ENCODE peak calls at places on chromosomes 6 and 20, in nine cellular contexts. E is foreskin fibroblast; B is ascending aorta; J is stimulated activated CD4-positive, alpha-beta T cell treated with anti-CD3 and anti-CD28 coated beads, TNF-alpha, amount 100 ng/mL, for 4 hours; P is skeletal muscle cell; X is fibroblast of lung; T is RPMI7951; S is PC-3; N is A172. A is an unnamed sample.

GRCh38 chr6:165222315-165223025 is 86.9 kb downstream of the C6orf118 start:
- DNase-seq in S (peak; percentile 11), N (no peak), T (no peak), B (no peak), X (no peak), E (no peak), J (no peak), P (peak; percentile 13), A (no peak)

GRCh38 chr20:50624351-50625016 is 66.9 kb downstream of the RIPOR3 start:
- DNase-seq in B (no peak), N (no peak), P (no peak), E (no peak), J (no peak), X (no peak), S (peak; percentile 71), T (no peak), A (no peak)

GRCh38 chr20:1108437-1108920 is 9.9 kb upstream of the PSMF1 start:
- DNase-seq in P (no peak), N (peak; percentile 41), B (peak; percentile 71), E (peak; percentile 70), X (peak; percentile 8), J (no peak), T (peak; percentile 52), S (peak; percentile 64), A (peak; percentile 8)

GRCh38 chr6:6004147-6004995 is 2.4 kb downstream of the NRN1 start:
- DNase-seq in P (no peak), T (no peak), J (no peak), E (no peak), N (no peak), X (no peak), S (no peak), B (no peak), A (no peak)

GRCh38 chr6:46491789-46492547 is 719 bp upstream of the RCAN2 start:
- DNase-seq in T (peak; percentile 20), P (no peak), S (peak; percentile 13), J (no peak), B (peak; percentile 83), X (peak; percentile 3), E (peak; percentile 75), N (no peak), A (no peak)

GRCh38 chr6:129094147-129094546 is 211.2 kb downstream of the LAMA2 start:
- DNase-seq in J (no peak), S (no peak), P (no peak), N (no peak), B (no peak), E (no peak), T (peak; percentile 7), X (no peak), A (no peak)

GRCh38 chr20:18694071-18694470 is 106.2 kb downstream of the DTD1 start:
- DNase-seq in B (no peak), N (no peak), E (no peak), S (no peak), X (no peak), T (no peak), P (no peak), J (no peak), A (no peak)

GRCh38 chr20:63915471-63915870 is 20.5 kb downstream of the DNAJC5 start:
- DNase-seq in B (no peak), N (no peak), T (no peak), J (no peak), P (no peak), E (no peak), X (no peak), S (no peak), A (no peak)

GRCh38 chr20:62595491-62595890 is 46.8 kb upstream of the SLCO4A1 start:
- DNase-seq in N (peak; percentile 73), S (peak; percentile 70), B (no peak), J (no peak), X (peak; percentile 67), E (peak; percentile 85), P (no peak), T (peak; percentile 87), A (peak; percentile 13)

GRCh38 chr6:43242908-43243648 is at the start of gene TTBK1:
- DNase-seq in X (no peak), J (no peak), T (no peak), B (no peak), S (no peak), E (peak; percentile 29), N (no peak), P (no peak), A (no peak)

GRCh38 chr20:22728146-22728745 is 143.9 kb upstream of the FOXA2 start:
- DNase-seq in S (peak; percentile 8), E (no peak), J (no peak), P (no peak), X (no peak), B (no peak), N (peak; percentile 44), T (peak; percentile 71), A (no peak)

GRCh38 chr6:54737247-54737646 is 109.3 kb upstream of the FAM83B start:
- DNase-seq in X (no peak), T (peak; percentile 4), N (no peak), P (no peak), E (no peak), B (no peak), J (no peak), S (no peak), A (no peak)

GRCh38 chr20:36591854-36592641 is 13.5 kb upstream of the RAB5IF start:
- DNase-seq in X (no peak), B (no peak), E (peak; percentile 69), T (peak; percentile 68), N (peak; percentile 62), S (peak; percentile 38), J (peak; percentile 54), P (no peak), A (no peak)

GRCh38 chr6:21741221-21742109 is 147.9 kb downstream of the SOX4 start:
- DNase-seq in B (no peak), N (peak; percentile 30), J (no peak), X (peak; percentile 56), T (no peak), P (no peak), E (no peak), S (no peak), A (no peak)

GRCh38 chr6:44256291-44257006 is 879 bp downstream of the SLC35B2 start:
- DNase-seq in E (peak; percentile 41), P (no peak), S (peak; percentile 45), N (no peak), T (no peak), B (no peak), J (no peak), X (no peak), A (no peak)

GRCh38 chr20:51187318-51187717 is 164.4 kb upstream of the KCNG1 start:
- DNase-seq in T (no peak), P (no peak), B (no peak), J (no peak), E (no peak), N (no peak), S (no peak), X (no peak), A (no peak)

GRCh38 chr6:42118162-42119001 is 24.0 kb downstream of the C6orf132 start:
- DNase-seq in S (peak; percentile 90), N (peak; percentile 64), X (peak; percentile 36), P (no peak), B (no peak), E (peak; percentile 71), J (no peak), T (peak; percentile 68), A (no peak)

GRCh38 chr6:158011478-158011920 is 29.8 kb downstream of the SYNJ2 start:
- DNase-seq in X (peak; percentile 49), E (no peak), P (no peak), B (no peak), T (peak; percentile 36), N (no peak), S (peak; percentile 66), J (no peak), A (no peak)

GRCh38 chr6:165146456-165146855 is 162.9 kb downstream of the C6orf118 start:
- DNase-seq in P (no peak), E (no peak), B (no peak), N (no peak), J (no peak), S (no peak), T (peak; percentile 40), X (no peak), A (no peak)

GRCh38 chr6:116997496-116997895 is 120.5 kb downstream of the RFX6 start:
- DNase-seq in X (no peak), T (no peak), N (no peak), E (no peak), S (no peak), P (no peak), J (no peak), B (no peak), A (no peak)

GRCh38 chr20:17533396-17533795 is 2.2 kb upstream of the BFSP1 start:
- DNase-seq in X (peak; percentile 60), N (peak; percentile 31), B (no peak), P (peak; percentile 24), E (peak; percentile 69), S (peak; percentile 61), T (peak; percentile 90), J (no peak), A (peak; percentile 40)

GRCh38 chr6:22764521-22764920 is 195.2 kb downstream of the HDGFL1 start:
- DNase-seq in N (no peak), S (peak; percentile 78), E (peak; percentile 78), P (no peak), T (peak; percentile 32), X (peak; percentile 86), J (no peak), B (no peak), A (no peak)

GRCh38 chr20:4684837-4685413 is 36.8 kb upstream of the PRND start:
- DNase-seq in P (peak; percentile 53), S (peak; percentile 61), E (peak; percentile 43), X (peak; percentile 79), J (no peak), N (peak; percentile 76), B (no peak), T (peak; percentile 90), A (no peak)

GRCh38 chr6:15129872-15130271 is 116.0 kb upstream of the JARID2 start:
- DNase-seq in N (no peak), T (no peak), B (no peak), P (no peak), S (no peak), X (no peak), E (no peak), J (no peak), A (no peak)

GRCh38 chr6:28207244-28208179 is 17.6 kb upstream of the ZSCAN9 start:
- DNase-seq in B (no peak), N (no peak), T (no peak), J (no peak), X (peak; percentile 36), S (no peak), P (no peak), E (peak; percentile 74), A (no peak)

GRCh38 chr6:170152111-170152926 is 138.6 kb downstream of the DLL1 start:
- DNase-seq in S (no peak), J (no peak), T (peak; percentile 66), N (no peak), B (peak; percentile 78), E (no peak), P (no peak), X (peak; percentile 19), A (no peak)

GRCh38 chr20:1979116-1979778 is 14.6 kb downstream of the PDYN start:
- DNase-seq in S (no peak), X (no peak), E (peak; percentile 10), J (no peak), P (no peak), N (no peak), B (no peak), T (no peak), A (no peak)

GRCh38 chr6:34239240-34239825 is 2.7 kb downstream of the HMGA1 start:
- DNase-seq in B (peak; percentile 44), P (no peak), N (no peak), J (no peak), S (peak; percentile 33), X (no peak), E (peak; percentile 32), T (no peak), A (no peak)

GRCh38 chr6:90086517-90086916 is 192.2 kb downstream of the GJA10 start:
- DNase-seq in E (no peak), S (peak; percentile 90), B (no peak), N (peak; percentile 64), X (peak; percentile 83), J (no peak), T (peak; percentile 39), P (no peak), A (no peak)